ENCODE peak calls at places on chromosomes 1 and 21, in five cellular contexts. J, R, G, T and P are unnamed samples.

GRCh38 chr1:28056129-28056925 is 32.1 kb downstream of the EYA3 start:
- DNase-seq in T (no peak), R (no peak), G (no peak), J (no peak), P (no peak)

GRCh38 chr1:117652421-117652820 is 46.6 kb downstream of the TENT5C start:
- DNase-seq in T (no peak), J (no peak), R (no peak), G (no peak), P (no peak)

GRCh38 chr1:162956922-162957321 is 95.9 kb upstream of the CCDC190 start:
- DNase-seq in G (no peak), J (no peak), T (no peak), R (no peak), P (no peak)

GRCh38 chr1:66248746-66249145 is 285.2 kb upstream of the SGIP1 start:
- DNase-seq in R (no peak), T (no peak), G (no peak), J (no peak), P (no peak)

GRCh38 chr1:5956022-5956830 is 36.0 kb downstream of the NPHP4 start:
- DNase-seq in R (no peak), J (no peak), G (no peak), T (no peak), P (no peak)

GRCh38 chr1:220060876-220061275 is 14.6 kb upstream of the EPRS1 start:
- DNase-seq in T (no peak), G (no peak), R (no peak), J (no peak), P (no peak)

GRCh38 chr21:25691931-25692330 is 42.8 kb downstream of the ATP5PF start:
- DNase-seq in J (no peak), G (no peak), T (no peak), R (peak; percentile 12), P (no peak)

GRCh38 chr1:161139765-161140164 is 7.3 kb upstream of the DEDD start:
- DNase-seq in G (no peak), T (no peak), J (no peak), R (peak; percentile 76), P (no peak)

GRCh38 chr1:224432672-224433040 is 1.9 kb downstream of the WDR26 start:
- DNase-seq in G (no peak), J (no peak), R (peak; percentile 37), T (no peak), P (no peak)

GRCh38 chr1:115052454-115053083 is 22.9 kb downstream of the TSHB start:
- DNase-seq in R (peak; percentile 50), J (peak; percentile 48), T (peak; percentile 7), G (no peak), P (no peak)

GRCh38 chr1:201937624-201938212 is 8.6 kb downstream of the LMOD1 start:
- DNase-seq in R (peak; percentile 77), T (peak; percentile 56), J (no peak), G (no peak), P (no peak)

GRCh38 chr1:193700710-193701355 is 514.4 kb upstream of the B3GALT2 start:
- DNase-seq in J (no peak), T (no peak), R (peak; percentile 26), G (no peak), P (no peak)

GRCh38 chr1:53341521-53341895 is 13.6 kb upstream of the LRP8 start:
- DNase-seq in G (no peak), R (no peak), T (no peak), J (no peak), P (no peak)

GRCh38 chr1:39538531-39539251 is 37.9 kb downstream of the PABPC4 start:
- DNase-seq in J (no peak), G (no peak), T (no peak), R (no peak), P (no peak)

GRCh38 chr1:167856711-167857418 is 57.1 kb downstream of the ADCY10 start:
- DNase-seq in T (no peak), G (no peak), R (no peak), J (no peak), P (no peak)

GRCh38 chr1:48480504-48480903 is 8.5 kb upstream of the SPATA6 start:
- DNase-seq in T (no peak), G (no peak), J (no peak), R (no peak), P (no peak)

GRCh38 chr1:92759361-92759760 is 25.5 kb downstream of the EVI5 start:
- DNase-seq in J (no peak), T (no peak), G (no peak), R (peak; percentile 69), P (no peak)

GRCh38 chr1:229342902-229343587 is at the start of gene CCSAP:
- DNase-seq in J (no peak), T (no peak), G (no peak), R (peak; percentile 29), P (peak; percentile 35)

GRCh38 chr1:154974808-154975408 is 427 bp downstream of the CKS1B start:
- DNase-seq in R (peak; percentile 97), T (peak; percentile 76), J (peak; percentile 88), G (peak; percentile 84), P (peak; percentile 73)

GRCh38 chr1:26493905-26494304 is 21.7 kb downstream of the HMGN2 start:
- DNase-seq in G (no peak), T (no peak), R (no peak), J (no peak), P (no peak)

GRCh38 chr1:71587961-71588360 is 507.1 kb upstream of the ZRANB2 start:
- DNase-seq in J (no peak), T (no peak), R (peak; percentile 69), G (no peak), P (no peak)

GRCh38 chr1:178932966-178933603 is 62.2 kb upstream of the ANGPTL1 start:
- DNase-seq in R (no peak), J (no peak), G (no peak), T (no peak), P (no peak)

GRCh38 chr1:107419003-107419402 is 278.2 kb downstream of the NTNG1 start:
- DNase-seq in J (no peak), G (no peak), T (no peak), R (no peak), P (no peak)

GRCh38 chr1:179077396-179077795 is 4.5 kb upstream of the TOR3A start:
- DNase-seq in R (peak; percentile 53), G (no peak), T (no peak), J (no peak), P (no peak)

GRCh38 chr1:181140398-181140797 is 51.9 kb downstream of the IER5 start:
- DNase-seq in J (no peak), T (no peak), G (no peak), R (no peak), P (no peak)

GRCh38 chr1:191034126-191034525 is 556.5 kb upstream of the BRINP3 start:
- DNase-seq in R (no peak), T (no peak), J (no peak), G (no peak), P (no peak)

GRCh38 chr1:182143825-182144661 is 82.5 kb upstream of the ZNF648 start:
- DNase-seq in R (peak; percentile 78), T (no peak), G (peak; percentile 38), J (no peak), P (no peak)